ENCODE peak calls at places on chromosomes 3 and 15, in four cellular contexts. One of them, this sample, is unnamed.

GRCh38 chr3:42600958-42601675 is 631 bp downstream of the NKTR start:
- DNase-seq in heart right ventricle: no peak
- DNase-seq in psoas muscle: peak; percentile 55
- DNase-seq in right lobe of liver: no peak
- DNase-seq in this sample: no peak

GRCh38 chr3:123773681-123774431 is 110.3 kb downstream of the MYLK start:
- DNase-seq in heart right ventricle: no peak
- DNase-seq in psoas muscle: peak; percentile 56
- DNase-seq in right lobe of liver: no peak
- DNase-seq in this sample: no peak

GRCh38 chr3:172129868-172130751 is 90.7 kb downstream of the FNDC3B start:
- DNase-seq in heart right ventricle: peak; percentile 84
- DNase-seq in psoas muscle: peak; percentile 94
- DNase-seq in right lobe of liver: peak; percentile 89
- DNase-seq in this sample: peak; percentile 84

GRCh38 chr3:52028572-52028971 is 27.8 kb downstream of the DUSP7 start:
- DNase-seq in heart right ventricle: peak; percentile 83
- DNase-seq in psoas muscle: peak; percentile 60
- DNase-seq in right lobe of liver: no peak
- DNase-seq in this sample: no peak

GRCh38 chr3:168730073-168730472 is 634.3 kb upstream of the GOLIM4 start:
- DNase-seq in heart right ventricle: no peak
- DNase-seq in psoas muscle: no peak
- DNase-seq in right lobe of liver: no peak
- DNase-seq in this sample: no peak

GRCh38 chr15:67521770-67522568 is 1.0 kb downstream of the C15orf61 start:
- DNase-seq in heart right ventricle: no peak
- DNase-seq in psoas muscle: no peak
- DNase-seq in right lobe of liver: no peak
- DNase-seq in this sample: no peak

GRCh38 chr15:57684491-57685184 is 21.9 kb upstream of the POLR2M start:
- DNase-seq in heart right ventricle: no peak
- DNase-seq in psoas muscle: no peak
- DNase-seq in right lobe of liver: no peak
- DNase-seq in this sample: peak; percentile 53

GRCh38 chr3:14415501-14415900 is 13.1 kb downstream of the SLC6A6 start:
- DNase-seq in heart right ventricle: no peak
- DNase-seq in psoas muscle: no peak
- DNase-seq in right lobe of liver: no peak
- DNase-seq in this sample: no peak

GRCh38 chr3:81585057-81585456 is 176.4 kb downstream of the GBE1 start:
- DNase-seq in heart right ventricle: no peak
- DNase-seq in psoas muscle: no peak
- DNase-seq in right lobe of liver: no peak
- DNase-seq in this sample: no peak

GRCh38 chr3:141391298-141392017 is 23.2 kb downstream of the ZBTB38 start:
- DNase-seq in heart right ventricle: no peak
- DNase-seq in psoas muscle: no peak
- DNase-seq in right lobe of liver: no peak
- DNase-seq in this sample: no peak

GRCh38 chr15:67097424-67097823 is 32.0 kb downstream of the SMAD3 start:
- DNase-seq in heart right ventricle: no peak
- DNase-seq in psoas muscle: no peak
- DNase-seq in right lobe of liver: no peak
- DNase-seq in this sample: no peak

GRCh38 chr15:52737720-52738119 is 52.4 kb downstream of the ONECUT1 start:
- DNase-seq in heart right ventricle: no peak
- DNase-seq in psoas muscle: no peak
- DNase-seq in right lobe of liver: no peak
- DNase-seq in this sample: no peak

GRCh38 chr3:157520485-157521184 is 17.4 kb upstream of the VEPH1 start:
- DNase-seq in heart right ventricle: no peak
- DNase-seq in psoas muscle: no peak
- DNase-seq in right lobe of liver: no peak
- DNase-seq in this sample: no peak

DNA sequence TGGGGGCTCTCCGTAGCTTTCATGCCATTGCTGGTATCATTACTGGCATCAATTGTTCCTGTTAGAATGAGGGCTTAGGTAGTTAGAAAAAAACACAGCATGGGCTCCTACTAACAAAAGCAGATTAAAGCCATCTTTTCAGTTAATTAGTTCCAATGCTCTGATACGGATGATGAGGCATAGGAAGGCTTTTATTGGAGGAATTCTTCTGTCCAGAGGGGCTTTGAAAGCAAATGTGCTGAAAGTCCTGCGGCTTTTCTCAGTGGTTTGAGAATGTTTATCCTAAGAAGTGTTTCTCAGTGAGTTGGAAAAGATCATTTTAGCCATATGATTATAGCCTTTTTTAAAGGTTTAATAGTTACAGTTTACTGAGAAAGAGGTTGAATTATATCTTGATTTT is 198.5 kb downstream of the THSD4 start:
- DNase-seq in heart right ventricle: no peak
- DNase-seq in psoas muscle: no peak
- DNase-seq in right lobe of liver: no peak
- DNase-seq in this sample: no peak
- H3K4me3 ChIP-seq in heart right ventricle: no peak overlapping the region
- H3K4me3 ChIP-seq in psoas muscle: no peak overlapping the region
- H3K4me3 ChIP-seq in right lobe of liver: no peak overlapping the region
- H3K4me3 ChIP-seq in this sample: no peak overlapping the region

DNA sequence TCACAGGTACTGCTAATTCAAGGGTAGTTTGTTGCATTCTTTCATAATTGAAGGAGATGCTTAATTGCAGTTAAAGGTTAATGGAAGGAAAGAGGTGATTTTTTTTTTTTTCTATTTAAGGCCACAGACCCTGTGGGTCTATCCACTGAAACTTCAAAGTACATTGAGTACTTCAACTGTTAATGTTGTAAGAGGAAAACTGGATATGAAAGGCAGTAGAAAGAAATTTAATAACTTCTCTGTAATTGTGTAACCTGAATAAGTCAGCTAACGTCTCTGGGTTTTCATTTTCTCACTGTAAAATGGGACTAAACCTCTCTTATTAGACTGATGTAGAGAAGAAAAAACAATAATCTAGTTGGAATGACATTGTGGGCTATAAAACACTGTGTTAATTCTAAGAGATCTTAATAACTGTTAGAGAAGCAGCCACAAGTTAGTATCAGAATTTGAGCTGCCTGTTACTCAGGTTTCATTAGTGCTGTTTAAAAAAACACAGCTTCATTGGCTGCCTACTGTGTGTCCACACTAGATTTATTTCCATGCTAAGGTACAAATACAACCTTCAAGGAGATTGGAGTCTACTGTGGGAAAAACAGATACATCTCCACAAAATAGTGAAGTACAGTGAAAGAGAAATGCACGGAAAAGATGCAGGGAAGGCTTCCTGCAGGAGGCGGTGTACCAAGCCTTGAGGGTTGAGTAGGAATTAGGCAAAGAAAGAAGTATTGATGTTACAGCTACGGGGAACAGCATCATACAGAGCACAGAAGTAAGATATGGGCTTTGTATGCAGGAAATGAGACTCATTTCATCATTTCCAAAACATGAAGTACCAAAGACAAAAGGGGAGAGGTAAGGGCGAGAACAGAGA is 483.6 kb downstream of the TAFA4 start:
- DNase-seq in heart right ventricle: no peak
- DNase-seq in psoas muscle: no peak
- DNase-seq in right lobe of liver: no peak
- DNase-seq in this sample: no peak
- H3K4me1 ChIP-seq in heart right ventricle: no peaks in the 10 kb centered on the region
- H3K4me1 ChIP-seq in psoas muscle: no peaks in the 10 kb centered on the region
- H3K4me1 ChIP-seq in right lobe of liver: no peaks in the 10 kb centered on the region
- H3K4me1 ChIP-seq in this sample: no peaks in the 10 kb centered on the region

DNA sequence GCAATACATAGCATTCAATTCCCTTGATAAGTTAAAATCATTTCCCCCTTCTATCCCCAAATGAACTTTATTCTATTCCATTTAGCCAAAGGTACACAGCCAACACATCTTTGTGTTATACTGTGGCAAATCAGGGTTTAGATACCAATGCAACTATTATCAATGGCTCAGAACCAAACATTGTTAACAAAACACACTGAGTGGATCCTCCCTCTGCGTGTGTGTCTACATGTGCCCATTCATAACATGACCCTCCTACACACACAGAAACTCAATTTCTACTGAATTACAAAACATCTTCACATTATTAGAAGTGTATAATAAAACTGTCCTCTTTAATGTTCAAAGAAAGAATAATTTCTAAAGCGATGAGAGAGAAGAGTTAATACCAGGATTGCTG is 1.3 kb downstream of the TTBK2 start:
- DNase-seq in heart right ventricle: no peak
- DNase-seq in psoas muscle: no peak
- DNase-seq in right lobe of liver: no peak
- DNase-seq in this sample: no peak
- H3K4me3 ChIP-seq in heart right ventricle: peak overlapping the region; percentile 98
- H3K4me3 ChIP-seq in psoas muscle: peak overlapping the region; percentile 76
- H3K4me3 ChIP-seq in right lobe of liver: no peak overlapping the region
- H3K4me3 ChIP-seq in this sample: no peak overlapping the region

DNA sequence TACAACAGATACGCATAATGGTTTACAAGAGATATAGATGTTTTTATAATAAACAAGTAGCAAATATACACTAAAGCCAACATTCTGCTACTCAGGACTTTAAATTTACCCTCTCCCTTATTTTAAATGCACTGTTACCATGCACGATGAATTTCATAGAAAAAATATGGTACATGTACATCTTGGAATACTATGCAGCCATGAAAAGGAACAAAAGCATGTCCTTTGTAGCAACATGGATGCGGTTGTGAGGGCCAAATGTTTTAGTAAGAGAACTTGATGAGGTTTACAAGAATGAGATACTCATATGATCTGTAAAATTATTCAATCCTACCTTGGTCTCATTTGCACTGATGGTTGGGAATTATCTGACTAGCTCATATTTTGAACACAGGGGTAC is 769.3 kb downstream of the VGLL3 start:
- DNase-seq in heart right ventricle: no peak
- DNase-seq in psoas muscle: no peak
- DNase-seq in right lobe of liver: no peak
- DNase-seq in this sample: no peak
- H3K4me1 ChIP-seq in heart right ventricle: no peaks in the 10 kb centered on the region
- H3K4me1 ChIP-seq in psoas muscle: no peaks in the 10 kb centered on the region
- H3K4me1 ChIP-seq in right lobe of liver: no peaks in the 10 kb centered on the region
- H3K4me1 ChIP-seq in this sample: no peaks in the 10 kb centered on the region

DNA sequence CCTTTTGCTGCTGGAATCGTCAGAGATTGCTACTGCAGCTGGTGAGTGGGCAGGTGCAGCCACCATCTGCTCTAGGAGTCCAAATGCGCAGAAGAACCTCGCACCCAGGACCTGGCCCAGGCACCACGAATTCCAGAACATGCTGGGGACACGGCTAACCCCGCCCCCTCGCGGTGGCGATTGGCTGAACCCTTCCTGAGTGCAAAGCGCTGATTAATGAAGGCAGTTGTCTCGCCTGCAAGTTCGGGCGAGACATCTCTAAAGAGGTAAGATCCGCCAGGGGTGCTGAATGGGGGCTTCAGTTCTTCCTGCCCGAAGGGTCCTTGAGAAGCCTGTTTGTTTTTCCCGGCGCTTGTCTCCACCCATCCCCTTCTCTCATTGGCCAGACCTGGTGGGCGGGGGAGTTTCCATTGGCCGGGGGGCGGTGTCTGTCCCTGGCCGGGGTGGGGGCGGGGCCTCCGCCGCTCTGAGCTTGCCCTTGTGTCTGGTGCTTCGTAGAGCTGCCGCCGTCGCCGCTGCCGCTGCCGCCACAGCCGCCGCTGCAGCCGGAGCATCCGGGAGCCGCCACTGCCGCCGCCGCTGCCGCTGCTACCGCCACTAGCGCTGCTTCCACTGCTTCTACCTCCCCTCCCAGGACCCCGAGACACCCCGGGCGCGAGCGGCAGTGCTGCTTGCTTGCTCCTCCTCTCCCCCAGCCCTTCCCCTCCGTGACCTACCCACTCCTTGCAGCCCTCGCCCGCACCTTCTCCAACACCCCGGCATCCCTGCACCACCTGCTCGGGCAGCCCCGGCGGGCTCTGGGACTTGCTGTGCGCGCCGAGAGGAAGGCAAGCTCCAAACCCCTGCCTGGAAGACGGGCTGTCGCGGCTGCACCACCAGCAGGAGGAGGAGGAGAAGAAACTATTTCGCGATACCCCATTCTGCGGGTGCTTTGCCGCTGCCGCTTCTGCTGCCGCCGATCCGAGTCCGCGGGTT is at the start of gene CADM2:
- DNase-seq in heart right ventricle: peak; percentile 81
- DNase-seq in psoas muscle: peak; percentile 90
- DNase-seq in right lobe of liver: peak; percentile 90
- DNase-seq in this sample: peak; percentile 91
- H3K4me3 ChIP-seq in heart right ventricle: peak within 1 kb of the TSS; percentile 56
- H3K4me3 ChIP-seq in psoas muscle: peak within 1 kb of the TSS; percentile 77
- H3K4me3 ChIP-seq in right lobe of liver: peak within 1 kb of the TSS; percentile 52
- H3K4me3 ChIP-seq in this sample: peak within 1 kb of the TSS; percentile 63

GRCh38 chr3:57982561-57983243 is 25.5 kb upstream of the FLNB start:
- DNase-seq in heart right ventricle: no peak
- DNase-seq in psoas muscle: no peak
- DNase-seq in right lobe of liver: no peak
- DNase-seq in this sample: no peak

GRCh38 chr3:57983734-57984518 is 24.3 kb upstream of the FLNB start:
- DNase-seq in heart right ventricle: peak; percentile 27
- DNase-seq in psoas muscle: peak; percentile 72
- DNase-seq in right lobe of liver: peak; percentile 79
- DNase-seq in this sample: no peak

GRCh38 chr3:57985176-57985976 is 22.8 kb upstream of the FLNB start:
- DNase-seq in heart right ventricle: no peak
- DNase-seq in psoas muscle: no peak
- DNase-seq in right lobe of liver: no peak
- DNase-seq in this sample: no peak

GRCh38 chr3:57986261-57986660 is 22.0 kb upstream of the FLNB start:
- DNase-seq in heart right ventricle: no peak
- DNase-seq in psoas muscle: no peak
- DNase-seq in right lobe of liver: no peak
- DNase-seq in this sample: no peak

GRCh38 chr3:57985977-57986246 is 22.3 kb upstream of the FLNB start:
- DNase-seq in heart right ventricle: no peak
- DNase-seq in psoas muscle: no peak
- DNase-seq in right lobe of liver: no peak
- DNase-seq in this sample: no peak
- H3K4me1 ChIP-seq in heart right ventricle: peaks cover 21% of the 10 kb centered on the region
- H3K4me1 ChIP-seq in psoas muscle: no peaks in the 10 kb centered on the region
- H3K4me1 ChIP-seq in right lobe of liver: peaks cover 13% of the 10 kb centered on the region
- H3K4me1 ChIP-seq in this sample: no peaks in the 10 kb centered on the region

DNA sequence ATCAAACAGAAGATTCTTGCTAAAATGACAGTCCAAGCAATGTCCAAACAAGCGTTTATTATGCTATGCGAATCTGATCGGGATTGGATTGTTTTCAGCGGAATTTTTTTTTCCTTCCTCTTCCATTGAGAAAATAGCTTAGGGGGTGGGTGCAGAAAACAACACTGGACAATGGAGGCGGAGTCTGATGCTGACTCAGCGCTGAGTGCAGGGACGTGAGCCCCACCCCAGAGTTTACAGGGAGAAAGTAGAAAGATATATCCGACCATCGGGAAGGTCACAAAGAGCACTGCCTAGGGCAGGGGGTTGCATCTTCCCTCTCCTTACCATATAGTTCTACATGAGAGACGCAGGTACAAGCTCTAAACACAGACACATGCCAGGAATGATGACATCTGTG is 117.0 kb downstream of the FOXP1 start:
- DNase-seq in heart right ventricle: no peak
- DNase-seq in psoas muscle: no peak
- DNase-seq in right lobe of liver: no peak
- DNase-seq in this sample: no peak
- H3K4me3 ChIP-seq in heart right ventricle: no peak overlapping the region
- H3K4me3 ChIP-seq in psoas muscle: no peak overlapping the region
- H3K4me3 ChIP-seq in right lobe of liver: no peak overlapping the region
- H3K4me3 ChIP-seq in this sample: no peak overlapping the region